ENCODE peak calls at places on chromosomes 12 and 14, in five cellular contexts. One of them, this sample, is unnamed.
A peak's percentile ranks its signal among the peaks of the same experiment; 100 is the strongest.

GRCh38 chr14:24329736-24330135 is 5.1 kb downstream of the ADCY4 start:
- DNase-seq in astrocyte: no peak
- DNase-seq in HFFc6: no peak
- DNase-seq in KBM-7: no peak
- DNase-seq in AG10803: no peak
- DNase-seq in this sample: peak; percentile 29

GRCh38 chr12:31412292-31412801 is 86.4 kb upstream of the SINHCAF start:
- DNase-seq in astrocyte: no peak
- DNase-seq in HFFc6: no peak
- DNase-seq in KBM-7: no peak
- DNase-seq in AG10803: no peak
- DNase-seq in this sample: no peak

GRCh38 chr14:73738518-73739173 is 24.5 kb upstream of the PNMA1 start:
- DNase-seq in astrocyte: no peak
- DNase-seq in HFFc6: no peak
- DNase-seq in KBM-7: no peak
- DNase-seq in AG10803: no peak
- DNase-seq in this sample: no peak

GRCh38 chr14:69320581-69321365 is 60.8 kb downstream of the GALNT16 start:
- DNase-seq in astrocyte: no peak
- DNase-seq in HFFc6: no peak
- DNase-seq in KBM-7: no peak
- DNase-seq in AG10803: no peak
- DNase-seq in this sample: no peak

GRCh38 chr14:51367600-51367931 is 127.5 kb downstream of the TMX1 start:
- DNase-seq in astrocyte: peak; percentile 51
- DNase-seq in HFFc6: peak; percentile 72
- DNase-seq in KBM-7: no peak
- DNase-seq in AG10803: peak; percentile 91
- DNase-seq in this sample: no peak

GRCh38 chr12:25655702-25656101 is 102.6 kb upstream of the LMNTD1 start:
- DNase-seq in astrocyte: no peak
- DNase-seq in HFFc6: no peak
- DNase-seq in KBM-7: no peak
- DNase-seq in AG10803: no peak
- DNase-seq in this sample: peak; percentile 88

GRCh38 chr12:81084848-81085350 is 7.0 kb downstream of the ACSS3 start:
- DNase-seq in astrocyte: peak; percentile 18
- DNase-seq in HFFc6: no peak
- DNase-seq in KBM-7: no peak
- DNase-seq in AG10803: peak; percentile 24
- DNase-seq in this sample: peak; percentile 52

GRCh38 chr14:95903616-95904107 is 27.0 kb downstream of the TUNAR start:
- DNase-seq in astrocyte: no peak
- DNase-seq in HFFc6: no peak
- DNase-seq in KBM-7: no peak
- DNase-seq in AG10803: no peak
- DNase-seq in this sample: no peak

GRCh38 chr14:23095196-23096108 is at the start of gene C14orf119:
- DNase-seq in astrocyte: peak; percentile 96
- DNase-seq in HFFc6: peak; percentile 100
- DNase-seq in KBM-7: peak; percentile 100
- DNase-seq in AG10803: peak; percentile 99
- DNase-seq in this sample: peak; percentile 100

GRCh38 chr12:4701863-4702262 is 18.3 kb upstream of the GALNT8 start:
- DNase-seq in astrocyte: no peak
- DNase-seq in HFFc6: no peak
- DNase-seq in KBM-7: no peak
- DNase-seq in AG10803: peak; percentile 46
- DNase-seq in this sample: no peak

GRCh38 chr12:94969424-94969823 is 34.1 kb downstream of the NDUFA12 start:
- DNase-seq in astrocyte: no peak
- DNase-seq in HFFc6: no peak
- DNase-seq in KBM-7: peak; percentile 50
- DNase-seq in AG10803: no peak
- DNase-seq in this sample: no peak

GRCh38 chr12:108886873-108887629 is 7.2 kb downstream of the DAO start:
- DNase-seq in astrocyte: no peak
- DNase-seq in HFFc6: no peak
- DNase-seq in KBM-7: no peak
- DNase-seq in AG10803: no peak
- DNase-seq in this sample: no peak

GRCh38 chr14:78029471-78030372 is 140.5 kb upstream of the NRXN3 start:
- DNase-seq in astrocyte: no peak
- DNase-seq in HFFc6: no peak
- DNase-seq in KBM-7: no peak
- DNase-seq in AG10803: no peak
- DNase-seq in this sample: no peak

GRCh38 chr14:51535443-51536044 is 116.2 kb upstream of the FRMD6 start:
- DNase-seq in astrocyte: no peak
- DNase-seq in HFFc6: no peak
- DNase-seq in KBM-7: no peak
- DNase-seq in AG10803: no peak
- DNase-seq in this sample: peak; percentile 37

GRCh38 chr12:51847830-51848727 is at the start of gene FIGNL2:
- DNase-seq in astrocyte: no peak
- DNase-seq in HFFc6: no peak
- DNase-seq in KBM-7: no peak
- DNase-seq in AG10803: no peak
- DNase-seq in this sample: peak; percentile 34

GRCh38 chr12:124024790-124025189 is 51.8 kb downstream of the ZNF664 start:
- DNase-seq in astrocyte: no peak
- DNase-seq in HFFc6: no peak
- DNase-seq in KBM-7: no peak
- DNase-seq in AG10803: no peak
- DNase-seq in this sample: no peak

This sample was measured in trophoblast cell.